ENCODE peak calls at places on chromosomes 16 and 17, in nine cellular contexts. M, N, A, P, X, Z, S, I and O are unnamed samples.

GRCh38 chr17:330993-331701 is 21.5 kb downstream of the RPH3AL start:
- DNase-seq in M (no peak), N (no peak), A (no peak), P (no peak), X (no peak), Z (peak), S (no peak), I (no peak), O (peak)

GRCh38 chr17:56593741-56594527 is 435 bp downstream of the NOG start:
- DNase-seq in M (peak), N (peak), A (peak), P (no peak), X (no peak), Z (peak), S (peak), I (no peak), O (peak)

GRCh38 chr16:87747626-87748025 is 18.2 kb downstream of the KLHDC4 start:
- DNase-seq in M (no peak), N (no peak), A (no peak), P (no peak), X (no peak), Z (no peak), S (no peak), I (no peak), O (no peak)

GRCh38 chr17:55454906-55455474 is 33.4 kb upstream of the MMD start:
- DNase-seq in M (peak), N (no peak), A (peak), P (peak), X (peak), Z (no peak), S (no peak), I (no peak), O (no peak)

GRCh38 chr17:44556114-44556853 is 1.0 kb upstream of the FZD2 start:
- DNase-seq in M (peak), N (no peak), A (peak), P (no peak), X (peak), Z (peak), S (peak), I (peak), O (no peak)

GRCh38 chr17:13114601-13115024 is 96.8 kb upstream of the ELAC2 start:
- DNase-seq in M (peak), N (peak), A (peak), P (no peak), X (peak), Z (peak), S (peak), I (peak), O (no peak)

GRCh38 chr17:21299981-21300600 is 15.6 kb downstream of the MAP2K3 start:
- DNase-seq in M (no peak), N (no peak), A (no peak), P (no peak), X (no peak), Z (no peak), S (no peak), I (peak), O (no peak)

GRCh38 chr17:58280480-58281217 is at the start of gene MPO:
- DNase-seq in M (no peak), N (peak), A (no peak), P (no peak), X (no peak), Z (no peak), S (no peak), I (peak), O (no peak)

GRCh38 chr16:74573622-74574021 is 33.3 kb downstream of the GLG1 start:
- DNase-seq in M (no peak), N (no peak), A (no peak), P (no peak), X (no peak), Z (no peak), S (no peak), I (peak), O (no peak)

GRCh38 chr16:20906225-20906870 is 5.8 kb downstream of the LYRM1 start:
- DNase-seq in M (peak), N (no peak), A (no peak), P (peak), X (peak), Z (no peak), S (no peak), I (no peak), O (no peak)

GRCh38 chr17:69175812-69176517 is 34.3 kb upstream of the ABCA6 start:
- DNase-seq in M (peak), N (peak), A (peak), P (peak), X (peak), Z (no peak), S (no peak), I (peak), O (no peak)

GRCh38 chr17:46010597-46011186 is 11.6 kb downstream of the STH start:
- DNase-seq in M (no peak), N (no peak), A (no peak), P (no peak), X (no peak), Z (no peak), S (no peak), I (no peak), O (no peak)

GRCh38 chr16:30092373-30093010 is 768 bp upstream of the TBX6 start:
- DNase-seq in M (peak), N (peak), A (peak), P (no peak), X (peak), Z (peak), S (peak), I (peak), O (peak)

GRCh38 chr17:74454197-74455024 is 12.0 kb upstream of the CD300A start:
- DNase-seq in M (peak), N (no peak), A (peak), P (peak), X (peak), Z (peak), S (no peak), I (peak), O (peak)

GRCh38 chr16:57972285-57972684 is 1.4 kb upstream of the CNGB1 start:
- DNase-seq in M (no peak), N (no peak), A (no peak), P (no peak), X (no peak), Z (no peak), S (no peak), I (no peak), O (no peak)

GRCh38 chr16:1759511-1759910 is 11.8 kb downstream of the NME3 start:
- DNase-seq in M (no peak), N (no peak), A (no peak), P (no peak), X (no peak), Z (no peak), S (no peak), I (no peak), O (no peak)

GRCh38 chr16:24509536-24509935 is 29.8 kb upstream of the RBBP6 start:
- DNase-seq in M (no peak), N (no peak), A (no peak), P (no peak), X (no peak), Z (no peak), S (no peak), I (no peak), O (no peak)

GRCh38 chr16:3131755-3132377 is 3.0 kb upstream of the ZNF213 start:
- DNase-seq in M (peak), N (peak), A (peak), P (no peak), X (peak), Z (no peak), S (peak), I (peak), O (no peak)

GRCh38 chr16:80347900-80348299 is 192.9 kb upstream of the DYNLRB2 start:
- DNase-seq in M (no peak), N (no peak), A (no peak), P (no peak), X (peak), Z (peak), S (peak), I (no peak), O (peak)

GRCh38 chr17:18959845-18960240 is 7.9 kb downstream of the SLC5A10 start:
- DNase-seq in M (no peak), N (no peak), A (peak), P (no peak), X (no peak), Z (no peak), S (no peak), I (no peak), O (no peak)

GRCh38 chr16:58024673-58025350 is 742 bp upstream of the MMP15 start:
- DNase-seq in M (peak), N (peak), A (peak), P (no peak), X (peak), Z (no peak), S (peak), I (peak), O (no peak)

GRCh38 chr16:66660422-66661209 is 35.9 kb downstream of the CMTM4 start:
- DNase-seq in M (peak), N (peak), A (peak), P (peak), X (peak), Z (peak), S (peak), I (peak), O (peak)

GRCh38 chr17:41925991-41926590 is 4.3 kb upstream of the ODAD4 start:
- DNase-seq in M (no peak), N (no peak), A (no peak), P (no peak), X (peak), Z (no peak), S (no peak), I (no peak), O (no peak)

GRCh38 chr17:55845385-55845784 is 94.5 kb downstream of the PCTP start:
- DNase-seq in M (peak), N (no peak), A (peak), P (peak), X (peak), Z (peak), S (peak), I (no peak), O (peak)

GRCh38 chr17:65122836-65123756 is 14.1 kb upstream of the RGS9 start:
- DNase-seq in M (peak), N (peak), A (peak), P (peak), X (peak), Z (peak), S (peak), I (peak), O (peak)

GRCh38 chr16:12815361-12815760 is 11.7 kb upstream of the CPPED1 start:
- DNase-seq in M (peak), N (no peak), A (no peak), P (no peak), X (no peak), Z (no peak), S (no peak), I (no peak), O (no peak)

GRCh38 chr17:71900830-71901229 is 220.0 kb upstream of the SOX9 start:
- DNase-seq in M (peak), N (no peak), A (no peak), P (peak), X (peak), Z (no peak), S (no peak), I (no peak), O (no peak)

GRCh38 chr16:16127469-16128116 is 95.7 kb downstream of the ABCC6 start:
- DNase-seq in M (peak), N (peak), A (peak), P (peak), X (peak), Z (peak), S (peak), I (peak), O (peak)

GRCh38 chr17:57455063-57455914 is 199.0 kb downstream of the MSI2 start:
- DNase-seq in M (peak), N (peak), A (no peak), P (no peak), X (peak), Z (no peak), S (no peak), I (peak), O (peak)

GRCh38 chr16:89863741-89864391 is 9.5 kb upstream of the TCF25 start:
- DNase-seq in M (peak), N (peak), A (no peak), P (no peak), X (peak), Z (peak), S (no peak), I (peak), O (no peak)

GRCh38 chr16:68197250-68197649 is 38.7 kb downstream of the ESRP2 start:
- DNase-seq in M (peak), N (no peak), A (no peak), P (no peak), X (no peak), Z (no peak), S (no peak), I (no peak), O (no peak)

DNA sequence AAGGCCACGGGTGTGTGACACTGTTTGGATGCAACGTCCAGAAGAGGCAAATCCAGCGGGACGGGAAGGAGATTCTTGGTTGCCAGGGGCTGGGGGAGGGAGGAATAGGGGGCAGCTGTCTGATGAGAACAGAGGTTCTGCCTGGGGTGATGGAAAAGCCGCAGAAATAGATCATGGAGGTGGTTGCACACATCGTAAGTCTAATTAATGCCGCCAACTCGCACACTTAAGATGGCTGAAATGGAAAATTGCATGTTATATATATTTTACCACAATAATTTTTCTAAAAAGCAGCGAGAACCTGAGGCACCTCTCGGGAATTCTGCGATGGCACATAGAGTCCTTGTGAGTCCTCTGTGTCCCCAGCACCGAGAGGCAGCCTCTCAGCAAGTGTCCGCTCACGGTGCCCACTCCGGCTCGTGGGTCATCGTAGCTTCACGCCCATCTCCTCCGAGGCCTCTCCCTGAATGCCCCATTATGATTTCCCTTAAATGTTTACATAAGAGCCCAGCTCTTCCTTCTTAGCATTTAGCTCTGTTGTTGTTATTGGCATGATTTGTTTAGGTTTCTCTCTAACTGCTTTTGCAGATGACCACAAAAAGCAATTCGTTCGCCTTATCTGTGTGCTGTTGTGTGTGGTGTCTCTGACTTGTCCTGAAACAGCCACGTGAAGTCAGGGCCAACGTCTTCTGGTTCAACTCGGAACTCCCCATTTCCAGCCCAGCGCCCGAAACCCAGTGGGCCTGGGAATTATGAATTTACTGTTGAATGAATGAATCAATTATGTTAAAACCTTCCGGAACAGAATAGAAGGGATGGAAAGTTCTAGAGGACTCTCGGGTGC is 7.7 kb downstream of the WFDC1 start:
- DNase-seq in M (peak), N (no peak), A (no peak), P (no peak), X (peak), Z (no peak), S (no peak), I (no peak), O (no peak)
- H3K4me3 ChIP-seq in M (no peak), N (no peak), A (no peak), P (no peak), X (no peak), Z (peak), S (no peak), I (no peak), O (no peak)

GRCh38 chr17:64107517-64108235 is 22.3 kb downstream of the ERN1 start:
- DNase-seq in M (no peak), N (peak), A (no peak), P (no peak), X (no peak), Z (no peak), S (no peak), I (peak), O (no peak)

GRCh38 chr17:64106918-64107317 is 23.0 kb downstream of the ERN1 start:
- DNase-seq in M (no peak), N (no peak), A (no peak), P (no peak), X (no peak), Z (no peak), S (no peak), I (no peak), O (no peak)

GRCh38 chr17:64109400-64109799 is 20.5 kb downstream of the ERN1 start:
- DNase-seq in M (no peak), N (no peak), A (no peak), P (no peak), X (no peak), Z (no peak), S (no peak), I (no peak), O (no peak)

GRCh38 chr17:64099543-64099942 is 30.4 kb downstream of the ERN1 start:
- DNase-seq in M (no peak), N (no peak), A (no peak), P (no peak), X (no peak), Z (no peak), S (no peak), I (no peak), O (no peak)

DNA sequence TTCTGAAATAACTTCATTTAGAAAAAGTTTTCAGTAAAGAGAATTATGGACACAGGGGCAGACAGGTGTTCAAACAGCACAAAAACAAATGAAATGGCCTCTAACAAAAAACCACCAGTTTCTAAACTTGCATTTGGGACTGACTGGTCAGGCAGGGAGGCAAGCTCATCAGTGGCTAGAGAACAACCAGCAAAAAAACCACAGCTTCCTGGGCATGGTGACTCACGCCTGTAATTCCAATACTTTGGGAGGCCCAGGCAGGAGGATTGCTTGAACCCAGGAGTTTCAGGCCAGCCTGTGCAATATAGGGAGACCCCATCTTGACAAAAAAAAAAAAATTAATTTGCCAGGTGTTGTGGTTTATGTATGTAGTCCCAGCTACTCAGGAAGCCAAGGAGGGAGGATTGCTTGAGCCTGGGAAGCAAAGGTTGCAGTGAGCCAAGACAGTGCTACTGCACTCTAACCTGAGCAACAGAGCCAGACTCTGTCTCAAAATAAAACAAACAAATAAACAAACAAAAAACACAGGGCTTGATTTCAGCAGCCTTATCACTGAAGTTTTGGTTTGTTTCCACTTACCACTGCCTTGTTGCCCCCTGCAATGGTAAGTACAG is 26.1 kb downstream of the ERN1 start:
- DNase-seq in M (peak), N (peak), A (no peak), P (no peak), X (no peak), Z (no peak), S (no peak), I (peak), O (no peak)
- H3K4me3 ChIP-seq in M (no peak), N (no peak), A (no peak), P (no peak), X (no peak), Z (no peak), S (no peak), I (no peak), O (no peak)

DNA sequence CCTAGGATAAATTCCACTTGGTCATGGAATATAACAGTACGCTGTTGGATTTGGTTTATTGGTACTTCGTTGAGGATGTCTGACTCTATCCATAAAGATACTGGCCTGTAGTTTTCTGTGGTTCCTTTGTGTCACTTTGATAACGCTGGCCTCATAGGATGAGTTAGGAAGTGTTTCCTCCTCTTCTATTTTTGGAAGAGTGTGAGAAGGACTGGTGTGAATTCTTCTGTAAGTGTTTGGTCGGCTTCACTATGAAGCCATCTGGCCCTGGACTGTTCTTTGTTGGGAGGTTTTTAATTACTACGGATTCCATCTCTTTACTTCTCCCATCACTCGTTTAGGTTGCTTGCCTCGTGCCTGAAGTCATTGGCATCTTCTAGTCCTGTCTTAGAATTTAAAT is 117.3 kb downstream of the OR1D5 start:
- DNase-seq in M (no peak), N (no peak), A (no peak), P (no peak), X (no peak), Z (no peak), S (no peak), I (no peak), O (peak)
- H3K4me3 ChIP-seq in M (no peak), N (no peak), A (no peak), P (no peak), X (no peak), Z (no peak), S (no peak), I (no peak), O (no peak)

GRCh38 chr16:55325458-55326109 is 1.6 kb downstream of the IRX6 start:
- DNase-seq in M (no peak), N (no peak), A (no peak), P (no peak), X (no peak), Z (no peak), S (no peak), I (no peak), O (no peak)

GRCh38 chr16:55322327-55322726 is 1.7 kb upstream of the IRX6 start:
- DNase-seq in M (no peak), N (no peak), A (no peak), P (no peak), X (no peak), Z (no peak), S (no peak), I (no peak), O (no peak)

GRCh38 chr16:55326261-55326802 is 2.3 kb downstream of the IRX6 start:
- DNase-seq in M (no peak), N (no peak), A (no peak), P (no peak), X (no peak), Z (no peak), S (no peak), I (no peak), O (no peak)

GRCh38 chr16:55323637-55324490 is at the start of gene IRX6:
- DNase-seq in M (no peak), N (no peak), A (peak), P (no peak), X (no peak), Z (peak), S (no peak), I (no peak), O (no peak)

DNA sequence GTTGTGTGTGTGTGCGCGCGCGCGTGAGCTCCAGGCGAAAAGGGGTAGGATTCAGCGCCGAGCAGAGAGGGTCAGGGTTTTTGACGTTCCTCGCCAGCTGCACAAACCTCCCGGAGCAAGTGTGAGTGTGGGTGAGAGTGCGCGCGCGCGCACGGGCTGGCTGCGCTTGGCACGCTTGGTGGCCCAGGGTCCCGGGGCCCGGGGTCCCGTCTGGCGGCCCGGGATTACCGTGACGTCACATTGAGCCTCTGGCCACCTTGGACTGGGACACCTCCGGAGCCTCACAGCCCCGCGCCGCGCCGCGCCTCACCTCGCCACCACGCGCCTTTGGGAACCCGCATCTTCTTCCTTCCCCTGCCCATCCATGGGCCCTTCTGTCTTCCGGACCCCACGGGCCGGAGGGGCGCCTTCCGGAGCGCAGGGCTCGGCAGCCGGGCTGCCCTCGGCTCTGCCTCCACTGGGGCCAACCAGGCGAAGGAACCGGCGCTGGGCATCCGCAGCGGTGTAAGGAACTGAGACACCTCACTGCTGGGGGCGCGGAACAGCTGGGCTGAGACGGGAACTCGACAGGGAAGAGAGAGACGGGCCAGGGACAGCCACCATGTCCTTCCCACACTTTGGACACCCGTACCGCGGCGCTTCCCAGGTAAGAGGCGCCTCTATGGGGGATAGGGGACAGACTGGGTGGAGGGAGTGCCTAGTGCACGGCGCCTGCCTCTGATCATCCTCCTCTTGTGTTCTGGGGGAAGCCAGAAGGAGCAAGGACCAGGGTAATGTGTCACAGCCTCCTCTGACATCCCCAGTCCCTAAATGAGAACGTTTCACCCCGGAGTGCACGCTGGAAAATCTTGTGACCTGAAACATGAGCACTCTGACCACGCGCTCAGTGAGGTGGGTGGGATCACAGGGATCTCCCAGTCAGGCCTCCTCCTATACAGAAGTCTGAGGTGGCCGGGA is 766 bp downstream of the IRX6 start:
- DNase-seq in M (no peak), N (no peak), A (no peak), P (no peak), X (no peak), Z (peak), S (no peak), I (no peak), O (no peak)
- H3K4me3 ChIP-seq in M (no peak), N (no peak), A (no peak), P (no peak), X (no peak), Z (peak), S (no peak), I (no peak), O (peak)